ENCODE peak calls at places on chromosomes 13 and 19, in five cellular contexts. B, D, J, T and K are unnamed samples.

GRCh38 chr19:14544977-14545715 is 15.8 kb downstream of the TECR start:
- DNase-seq in J (peak), T (no peak), B (no peak), D (no peak), K (no peak)

GRCh38 chr13:95552539-95553270 is at the start of gene CLDN10:
- DNase-seq in D (peak), B (no peak), J (peak), T (no peak), K (peak)

GRCh38 chr19:45440873-45441654 is 17.3 kb upstream of the ERCC1 start:
- DNase-seq in T (no peak), B (peak), D (peak), J (no peak), K (no peak)

GRCh38 chr19:29247912-29248311 is 35.0 kb upstream of the UQCRFS1 start:
- DNase-seq in B (no peak), T (no peak), D (no peak), J (no peak), K (no peak)

GRCh38 chr13:80116107-80116506 is 224.8 kb downstream of the SPRY2 start:
- DNase-seq in D (no peak), T (peak), B (peak), J (no peak), K (no peak)

GRCh38 chr19:4523306-4524110 is 5.2 kb upstream of the PLIN4 start:
- DNase-seq in D (peak), T (no peak), J (peak), B (peak), K (peak)

GRCh38 chr19:56988271-56988670 is 131.5 kb upstream of the USP29 start:
- DNase-seq in D (no peak), T (no peak), B (no peak), J (no peak), K (no peak)

GRCh38 chr13:91368676-91369425 is 21.4 kb downstream of the MIR17HG start:
- DNase-seq in T (no peak), J (no peak), D (no peak), B (peak), K (no peak)

GRCh38 chr19:55697069-55697440 is 22.0 kb downstream of the EPN1 start:
- DNase-seq in D (no peak), T (no peak), J (no peak), B (no peak), K (no peak)

GRCh38 chr19:40398417-40399056 is 8.6 kb upstream of the HIPK4 start:
- DNase-seq in T (peak), B (no peak), D (no peak), J (peak), K (peak)

GRCh38 chr19:2260341-2260751 is 4.1 kb upstream of the JSRP1 start:
- DNase-seq in D (no peak), T (no peak), B (no peak), J (no peak), K (no peak)

GRCh38 chr19:50459067-50459456 is 17.2 kb upstream of the EMC10 start:
- DNase-seq in J (no peak), T (no peak), D (no peak), B (no peak), K (no peak)

GRCh38 chr19:15265849-15266248 is 33.6 kb upstream of the EPHX3 start:
- DNase-seq in T (peak), B (peak), D (no peak), J (no peak), K (no peak)

GRCh38 chr13:90868321-90868920 is 479.1 kb upstream of the MIR17HG start:
- DNase-seq in B (peak), D (peak), J (no peak), T (peak), K (no peak)

GRCh38 chr19:49643466-49643865 is 1.5 kb downstream of the SCAF1 start:
- DNase-seq in D (no peak), B (no peak), J (no peak), T (no peak), K (no peak)

GRCh38 chr13:112893570-112894422 is 75.2 kb upstream of the MCF2L start:
- DNase-seq in D (peak), B (peak), T (peak), J (peak), K (peak)

GRCh38 chr19:46862974-46863632 is 2.3 kb downstream of the ARHGAP35 start:
- DNase-seq in D (no peak), T (no peak), J (no peak), B (no peak), K (no peak)

GRCh38 chr19:10740798-10741197 is 22.9 kb downstream of the DNM2 start:
- DNase-seq in T (no peak), D (no peak), B (no peak), J (no peak), K (no peak)

GRCh38 chr13:35871561-35871960 is 259.6 kb downstream of the DCLK1 start:
- DNase-seq in J (no peak), B (no peak), D (no peak), T (no peak), K (no peak)

GRCh38 chr19:45179063-45179847 is 671 bp downstream of the BLOC1S3 start:
- DNase-seq in J (peak), T (no peak), D (no peak), B (peak), K (peak)

GRCh38 chr19:1864480-1865171 is 1.2 kb upstream of the KLF16 start:
- DNase-seq in J (peak), B (peak), T (no peak), D (peak), K (peak)

GRCh38 chr19:41409288-41409687 is 11.7 kb downstream of the BCKDHA start:
- DNase-seq in B (peak), T (peak), D (no peak), J (no peak), K (no peak)

GRCh38 chr19:14954071-14954655 is 12.9 kb downstream of the OR7C2 start:
- DNase-seq in D (no peak), J (no peak), T (peak), B (no peak), K (no peak)

GRCh38 chr19:6711605-6712004 is 8.8 kb downstream of the C3 start:
- DNase-seq in B (no peak), J (no peak), T (no peak), D (no peak), K (no peak)

DNA sequence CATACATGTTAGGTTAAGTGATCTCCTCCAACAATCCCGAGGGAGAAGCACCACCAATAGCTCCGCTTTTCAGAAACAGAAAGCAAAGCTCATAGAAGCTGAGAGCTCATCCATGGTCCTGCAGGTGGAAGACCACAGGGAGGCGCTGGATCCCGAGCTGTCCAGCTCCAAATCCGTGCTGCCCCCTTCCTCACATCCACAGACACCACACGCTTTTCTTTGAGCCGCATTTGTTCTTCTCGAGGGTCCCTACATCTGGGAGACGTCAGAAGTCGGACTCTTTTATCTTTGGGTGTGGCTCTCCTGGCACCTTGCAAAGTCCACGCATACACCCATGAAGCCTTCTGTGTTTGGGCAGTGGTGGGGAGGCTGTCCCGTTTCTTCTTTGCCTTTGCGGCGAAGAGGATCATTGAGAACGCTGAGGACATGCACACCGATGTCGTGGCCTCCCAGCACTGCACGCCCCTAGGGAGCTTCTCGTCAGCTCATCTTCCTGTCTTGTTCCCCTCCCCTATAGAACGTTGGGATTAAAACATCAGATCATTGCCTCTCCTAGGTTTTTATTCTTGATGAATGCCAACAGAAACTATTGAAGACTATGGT is 184.8 kb downstream of the TEX29 start:
- DNase-seq in B (no peak), D (peak), T (no peak), J (no peak), K (no peak)
- TF ChIP-seq CTCF in B (no peak), D (peak), T (no peak), J (no peak), K (peak)

GRCh38 chr19:12773571-12773970 is 1.8 kb downstream of the HOOK2 start:
- DNase-seq in D (no peak), J (no peak), B (peak), T (peak), K (no peak)
- TF ChIP-seq CTCF in D (no peak), J (peak), B (peak), T (no peak), K (peak)

DNA sequence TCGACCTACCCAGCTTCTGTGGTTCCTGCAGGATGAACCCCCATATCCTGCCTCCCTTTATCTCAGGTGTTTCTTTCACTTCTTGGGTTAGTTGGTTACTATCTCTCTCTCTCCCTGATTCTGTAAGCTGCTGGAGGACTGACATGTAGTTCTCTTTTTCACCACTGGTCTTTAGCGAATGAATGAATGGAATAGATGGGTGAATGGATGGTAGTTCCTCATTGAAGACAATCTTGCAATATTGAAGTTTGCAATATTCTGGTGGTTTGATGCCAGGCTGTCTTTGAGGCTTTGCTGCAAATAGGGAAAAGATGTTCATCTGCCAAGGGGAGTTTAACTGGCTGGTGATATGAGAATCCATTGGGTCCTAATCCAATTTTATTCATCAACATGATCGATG is 120.2 kb downstream of the UBL3 start:
- DNase-seq in T (no peak), D (no peak), B (no peak), J (no peak), K (no peak)
- TF ChIP-seq CTCF in T (no peak), D (peak), B (peak), J (no peak), K (no peak)

GRCh38 chr13:29753593-29754485 is 96.6 kb downstream of the UBL3 start:
- DNase-seq in J (no peak), B (peak), T (no peak), D (no peak), K (no peak)
- TF ChIP-seq CTCF in J (no peak), B (no peak), T (no peak), D (no peak), K (no peak)

GRCh38 chr19:21508198-21508597 is 2.8 kb downstream of the ZNF429 start:
- DNase-seq in B (no peak), T (no peak), D (no peak), J (no peak), K (no peak)

DNA sequence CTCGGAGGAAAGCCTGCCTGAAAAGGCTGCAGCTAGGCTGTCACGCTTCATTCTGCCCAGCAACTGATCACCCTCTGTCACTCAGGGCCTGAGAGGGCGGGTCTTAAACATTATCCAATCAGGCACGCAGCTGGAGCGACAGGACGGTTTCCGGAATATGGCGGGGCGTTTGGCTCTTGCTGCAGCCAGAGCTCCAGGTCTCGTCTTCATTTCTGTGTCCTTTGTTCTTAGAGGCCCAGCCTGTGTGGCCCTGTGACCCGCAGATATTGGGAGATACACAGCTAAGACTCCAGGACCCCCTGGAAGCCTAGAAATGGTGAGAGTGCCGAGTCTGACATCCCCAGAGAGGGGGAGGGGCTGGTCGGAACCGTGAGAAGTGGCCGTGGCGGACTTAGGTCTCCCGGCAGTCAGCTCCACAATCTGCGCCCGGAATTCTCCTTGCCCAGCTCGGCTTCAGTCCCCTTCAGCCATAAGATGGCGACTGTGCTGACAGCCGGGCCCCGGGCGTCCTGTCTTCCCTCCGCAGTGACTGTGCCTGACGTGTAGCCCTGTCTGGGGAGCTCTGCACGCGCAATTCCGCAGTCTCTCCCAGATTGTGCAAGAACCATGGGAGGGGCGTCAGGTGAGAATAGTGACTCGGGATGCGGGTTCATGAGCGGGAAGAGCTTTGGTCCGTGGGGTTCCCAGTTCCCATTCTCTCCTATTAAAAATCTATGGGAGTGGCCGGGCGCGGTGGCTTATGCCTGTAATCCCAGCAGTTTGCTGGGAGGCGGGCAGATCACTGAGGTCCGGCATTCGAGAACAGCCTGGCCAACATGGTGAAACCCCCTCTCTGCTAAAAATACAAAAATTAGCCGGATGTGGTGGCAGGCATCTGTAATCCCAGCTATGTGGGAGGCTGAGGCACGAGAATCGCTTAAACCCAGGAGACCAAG is at the start of gene ZNF429:
- DNase-seq in D (peak), B (peak), T (peak), J (peak), K (peak)
- TF ChIP-seq CTCF in D (no peak), B (peak), T (no peak), J (no peak), K (no peak)